ENCODE peak calls at places on chromosome 1, in ten cellular contexts. F, X, W, Z, Y, J, I, U, A and N are unnamed samples. For H3K27me3 and H3K4me1, the result is how much of the 10 kb centered on the place peaks cover.

GRCh38 chr1:236090741-236091147 is 25.9 kb upstream of the NID1 start:
- DNase-seq in I (peak), A (no peak), F (no peak), U (peak), X (no peak), Y (no peak), W (no peak), Z (no peak), J (no peak), N (no peak)

GRCh38 chr1:185603158-185603557 is 131.0 kb upstream of the HMCN1 start:
- DNase-seq in U (no peak), A (no peak), I (peak), Y (no peak), W (no peak), F (no peak), X (no peak), Z (no peak), J (no peak), N (no peak)

GRCh38 chr1:78004719-78005346 is at the start of gene DNAJB4:
- DNase-seq in F (peak), W (no peak), Z (peak), Y (no peak), J (no peak), A (peak), I (peak), U (peak), X (peak), N (peak)

GRCh38 chr1:204319462-204319861 is 40.3 kb downstream of the PLEKHA6 start:
- DNase-seq in I (peak), W (no peak), Z (peak), J (no peak), Y (no peak), X (no peak), U (peak), F (no peak), A (peak), N (no peak)

GRCh38 chr1:33986389-33987095 is 122.7 kb downstream of the HMGB4 start:
- DNase-seq in W (no peak), I (no peak), U (peak), Z (peak), Y (no peak), F (peak), A (no peak), J (no peak), X (no peak), N (no peak)

GRCh38 chr1:245215071-245215470 is 60.3 kb downstream of the KIF26B start:
- DNase-seq in F (no peak), A (no peak), U (no peak), Z (no peak), I (no peak), Y (no peak), X (no peak), J (no peak), W (no peak), N (no peak)

GRCh38 chr1:68493193-68493592 is 3.7 kb downstream of the DEPDC1 start:
- DNase-seq in X (no peak), F (no peak), I (no peak), Y (no peak), J (no peak), Z (no peak), W (no peak), A (no peak), U (no peak), N (no peak)

GRCh38 chr1:187491082-187491720 is 662.5 kb downstream of the PLA2G4A start:
- DNase-seq in W (no peak), Y (no peak), Z (no peak), F (no peak), J (no peak), I (no peak), U (peak), X (no peak), A (no peak), N (no peak)

GRCh38 chr1:111990026-111990877 is 784 bp upstream of the KCND3 start:
- DNase-seq in Y (no peak), J (peak), F (no peak), Z (peak), A (no peak), X (no peak), W (peak), U (no peak), I (peak), N (no peak)

GRCh38 chr1:5637171-5637570 is 355.1 kb downstream of the NPHP4 start:
- DNase-seq in W (no peak), U (no peak), Y (no peak), X (no peak), F (peak), Z (peak), I (peak), A (no peak), J (no peak), N (no peak)

GRCh38 chr1:41005876-41006275 is 15.6 kb downstream of the SLFNL1 start:
- DNase-seq in Y (no peak), U (no peak), I (no peak), F (no peak), A (no peak), J (no peak), W (no peak), Z (no peak), X (no peak), N (no peak)

GRCh38 chr1:40998668-40999067 is 19.2 kb downstream of the CTPS1 start:
- DNase-seq in I (no peak), J (no peak), X (no peak), F (no peak), W (no peak), Y (no peak), Z (no peak), A (no peak), U (no peak), N (no peak)

GRCh38 chr1:41006942-41007865 is 14.3 kb downstream of the SLFNL1 start:
- DNase-seq in F (no peak), W (no peak), J (no peak), Z (no peak), A (no peak), X (no peak), U (peak), Y (no peak), I (no peak), N (no peak)

GRCh38 chr1:41003640-41004220 is 17.8 kb downstream of the SLFNL1 start:
- DNase-seq in J (peak), U (peak), A (peak), W (peak), I (peak), Y (peak), F (peak), Z (peak), X (peak), N (peak)

DNA sequence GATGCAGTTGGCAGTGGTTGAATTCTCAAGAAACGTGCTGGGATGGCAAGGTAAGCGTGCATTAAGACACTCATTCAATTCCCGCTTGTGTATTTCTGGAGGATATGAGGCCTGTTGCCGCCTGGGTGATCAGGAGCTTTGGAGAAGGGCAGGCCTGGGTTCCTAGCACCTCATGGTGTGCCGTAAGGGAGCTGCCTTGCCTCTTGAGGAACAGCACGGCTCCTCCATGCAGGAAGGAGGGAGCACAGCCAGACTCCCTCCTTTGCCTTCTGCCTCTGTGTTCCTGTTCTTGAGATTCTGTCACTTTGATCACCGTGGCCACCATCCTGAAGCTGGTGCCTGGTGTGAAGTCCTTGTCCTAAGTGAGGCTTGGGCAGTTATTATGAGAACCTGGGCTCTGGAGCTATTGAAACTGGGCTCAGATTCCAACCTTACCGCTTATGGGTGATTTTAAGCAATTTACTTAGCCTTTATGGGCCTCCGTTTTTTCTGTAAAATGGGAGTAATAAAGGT is 18.3 kb downstream of the SLFNL1 start:
- DNase-seq in F (no peak), W (no peak), X (no peak), Z (no peak), I (no peak), Y (no peak), U (no peak), A (no peak), J (no peak), N (no peak)
- TF ChIP-seq POLR2A in F (no peak), W (no peak), X (no peak), Z (no peak), I (no peak), Y (no peak), U (no peak), A (no peak), J (no peak), N (no peak)

GRCh38 chr1:90707363-90707710 is 9.8 kb downstream of the BARHL2 start:
- DNase-seq in J (no peak), A (peak), Y (no peak), Z (peak), W (no peak), F (peak), X (peak), U (peak), I (no peak), N (peak)

GRCh38 chr1:90708236-90708786 is 8.8 kb downstream of the BARHL2 start:
- DNase-seq in A (no peak), X (peak), J (no peak), U (no peak), Y (no peak), I (no peak), F (no peak), W (no peak), Z (no peak), N (no peak)

GRCh38 chr1:90704817-90705216 is 12.3 kb downstream of the BARHL2 start:
- DNase-seq in Y (no peak), J (no peak), X (no peak), I (no peak), W (no peak), Z (no peak), F (no peak), A (no peak), U (no peak), N (peak)

GRCh38 chr1:90706437-90707362 is 10.4 kb downstream of the BARHL2 start:
- DNase-seq in F (peak), U (no peak), Z (no peak), X (peak), J (no peak), W (no peak), Y (no peak), A (no peak), I (no peak), N (peak)

DNA sequence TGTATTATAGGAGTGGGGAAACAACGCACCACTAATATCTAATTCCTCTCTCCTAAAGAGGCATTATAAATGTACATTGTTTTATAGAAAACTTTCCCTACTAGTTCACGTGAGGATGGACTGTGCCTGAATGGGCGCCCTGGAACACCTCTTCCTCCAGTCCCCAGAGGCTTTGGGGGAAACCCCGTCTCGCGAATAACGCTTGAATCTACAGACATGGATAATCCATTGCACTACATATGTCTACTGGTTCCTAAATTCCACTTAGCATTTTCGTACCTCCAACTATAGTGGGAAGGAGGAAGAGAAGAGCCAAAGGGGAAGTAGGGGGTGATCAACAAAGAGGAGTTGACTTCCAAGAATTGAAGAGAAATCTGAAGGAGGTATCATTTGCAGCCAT is 11.2 kb downstream of the BARHL2 start:
- DNase-seq in X (no peak), I (no peak), F (no peak), Y (no peak), U (no peak), A (no peak), J (no peak), Z (no peak), W (no peak), N (no peak)
- H3K27me3 ChIP-seq in X (under half), I (under half), F (half or more), Y (half or more), U (half or more), A (under half), J (under half), Z (half or more), W (half or more), N (half or more)

DNA sequence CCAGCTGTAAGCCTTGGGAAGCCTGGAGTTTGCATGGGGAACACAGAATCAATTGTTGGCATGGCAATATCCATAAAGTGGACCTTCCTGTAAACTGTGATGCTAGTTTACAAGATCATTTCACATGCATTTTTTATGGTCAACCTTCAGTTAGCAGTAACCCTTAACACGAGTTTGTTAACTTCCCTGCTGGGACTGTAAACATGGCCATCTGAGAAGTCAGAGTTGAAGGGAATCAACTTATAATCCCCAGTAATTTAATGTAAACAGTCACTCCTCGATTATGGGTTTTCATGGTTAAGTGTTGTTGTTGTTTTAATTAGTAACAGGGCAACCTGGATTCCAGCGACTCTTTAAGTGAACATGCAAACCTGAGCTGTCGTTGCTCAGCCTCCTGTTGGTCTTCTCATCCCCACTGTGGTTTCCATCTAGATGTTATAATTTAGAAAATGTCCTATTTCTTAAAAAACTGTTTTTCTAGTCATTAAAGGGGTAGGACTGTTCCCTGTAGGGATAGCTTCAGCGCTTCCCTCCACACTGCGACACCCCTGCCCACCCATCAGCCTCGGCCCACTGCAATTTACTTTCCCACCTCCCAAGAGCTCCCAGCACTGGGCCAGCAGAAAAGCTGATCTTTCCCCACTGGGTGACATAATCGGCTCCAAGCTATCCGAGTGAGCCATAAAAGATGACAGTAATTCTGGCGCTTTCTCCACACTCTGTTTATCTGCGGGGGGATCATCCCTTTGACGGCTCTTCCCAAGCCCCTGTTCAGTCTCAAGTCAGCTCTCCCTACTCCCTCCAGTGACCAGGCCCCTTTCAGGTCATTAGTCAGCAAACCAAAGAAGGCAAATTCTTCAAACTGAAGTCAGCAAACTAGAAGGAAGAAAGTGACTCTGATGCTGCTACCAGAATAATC is 107.6 kb upstream of the IPO9 start:
- DNase-seq in X (no peak), A (no peak), F (no peak), J (no peak), I (no peak), W (peak), Y (no peak), Z (no peak), U (peak), N (no peak)
- H3K4me1 ChIP-seq in X (half or more), A (under half), F (under half), J (under half), I (under half), W (under half), Y (half or more), Z (under half), U (under half), N (under half)

GRCh38 chr1:76075877-76076276 is 1.3 kb downstream of the ST6GALNAC3 start:
- DNase-seq in U (peak), Z (no peak), Y (no peak), I (no peak), A (no peak), F (no peak), X (no peak), J (no peak), W (no peak), N (no peak)
- TF ChIP-seq POLR2A in U (no peak), Z (no peak), Y (no peak), I (no peak), A (no peak), F (no peak), X (no peak), J (no peak), W (no peak), N (peak)